ENCODE peak calls at places on chromosomes 2 and 18, in nine cellular contexts. One of them, this sample, is unnamed.
A peak's percentile ranks its signal among the peaks of the same experiment; 100 is the strongest.

GRCh38 chr18:55795101-55795669 is 207.2 kb upstream of the TCF4 start:
- DNase-seq in psoas muscle: no peak
- DNase-seq in uterus: no peak
- DNase-seq in mesendoderm: no peak
- DNase-seq in AG04449: no peak
- DNase-seq in AG09309: no peak
- DNase-seq in OCI-LY7: no peak
- DNase-seq in lower lobe of right lung: no peak
- DNase-seq in fibroblast of lung: no peak
- DNase-seq in this sample: no peak

GRCh38 chr2:1557467-1557820 is 144.2 kb downstream of the TPO start:
- DNase-seq in psoas muscle: no peak
- DNase-seq in uterus: no peak
- DNase-seq in mesendoderm: no peak
- DNase-seq in AG04449: no peak
- DNase-seq in AG09309: no peak
- DNase-seq in OCI-LY7: no peak
- DNase-seq in lower lobe of right lung: no peak
- DNase-seq in fibroblast of lung: no peak
- DNase-seq in this sample: no peak

GRCh38 chr2:201618744-201619654 is 24.3 kb downstream of the TMEM237 start:
- DNase-seq in psoas muscle: peak; percentile 83
- DNase-seq in uterus: peak; percentile 75
- DNase-seq in mesendoderm: no peak
- DNase-seq in AG04449: no peak
- DNase-seq in AG09309: no peak
- DNase-seq in OCI-LY7: no peak
- DNase-seq in lower lobe of right lung: peak; percentile 83
- DNase-seq in fibroblast of lung: peak; percentile 56
- DNase-seq in this sample: no peak

GRCh38 chr18:32391126-32391525 is 79.6 kb downstream of the GAREM1 start:
- DNase-seq in psoas muscle: no peak
- DNase-seq in uterus: no peak
- DNase-seq in mesendoderm: no peak
- DNase-seq in AG04449: no peak
- DNase-seq in AG09309: no peak
- DNase-seq in OCI-LY7: no peak
- DNase-seq in lower lobe of right lung: no peak
- DNase-seq in fibroblast of lung: no peak
- DNase-seq in this sample: no peak

GRCh38 chr2:161766334-161766733 is 142.1 kb downstream of the SLC4A10 start:
- DNase-seq in psoas muscle: no peak
- DNase-seq in uterus: no peak
- DNase-seq in mesendoderm: no peak
- DNase-seq in AG04449: no peak
- DNase-seq in AG09309: no peak
- DNase-seq in OCI-LY7: no peak
- DNase-seq in lower lobe of right lung: no peak
- DNase-seq in fibroblast of lung: no peak
- DNase-seq in this sample: no peak

GRCh38 chr2:237025090-237025865 is 60.4 kb upstream of the COPS8 start:
- DNase-seq in psoas muscle: peak; percentile 73
- DNase-seq in uterus: no peak
- DNase-seq in mesendoderm: no peak
- DNase-seq in AG04449: peak; percentile 54
- DNase-seq in AG09309: peak; percentile 42
- DNase-seq in OCI-LY7: no peak
- DNase-seq in lower lobe of right lung: peak; percentile 62
- DNase-seq in fibroblast of lung: peak; percentile 92
- DNase-seq in this sample: no peak

GRCh38 chr2:178796079-178796677 is 11.0 kb downstream of the TTN start:
- DNase-seq in psoas muscle: no peak
- DNase-seq in uterus: no peak
- DNase-seq in mesendoderm: no peak
- DNase-seq in AG04449: peak; percentile 5
- DNase-seq in AG09309: peak; percentile 21
- DNase-seq in OCI-LY7: peak; percentile 41
- DNase-seq in lower lobe of right lung: no peak
- DNase-seq in fibroblast of lung: peak; percentile 41
- DNase-seq in this sample: peak; percentile 37

GRCh38 chr2:99643824-99644787 is 154.3 kb upstream of the REV1 start:
- DNase-seq in psoas muscle: no peak
- DNase-seq in uterus: no peak
- DNase-seq in mesendoderm: no peak
- DNase-seq in AG04449: no peak
- DNase-seq in AG09309: no peak
- DNase-seq in OCI-LY7: no peak
- DNase-seq in lower lobe of right lung: no peak
- DNase-seq in fibroblast of lung: peak; percentile 79
- DNase-seq in this sample: no peak

GRCh38 chr2:10901160-10901559 is 10.6 kb upstream of the KCNF1 start:
- DNase-seq in psoas muscle: no peak
- DNase-seq in uterus: no peak
- DNase-seq in mesendoderm: no peak
- DNase-seq in AG04449: no peak
- DNase-seq in AG09309: no peak
- DNase-seq in OCI-LY7: no peak
- DNase-seq in lower lobe of right lung: no peak
- DNase-seq in fibroblast of lung: peak; percentile 39
- DNase-seq in this sample: no peak

GRCh38 chr2:127079358-127079920 is 27.5 kb downstream of the BIN1 start:
- DNase-seq in psoas muscle: peak; percentile 63
- DNase-seq in uterus: no peak
- DNase-seq in mesendoderm: no peak
- DNase-seq in AG04449: no peak
- DNase-seq in AG09309: no peak
- DNase-seq in OCI-LY7: no peak
- DNase-seq in lower lobe of right lung: no peak
- DNase-seq in fibroblast of lung: no peak
- DNase-seq in this sample: no peak

GRCh38 chr2:127081826-127082633 is 24.9 kb downstream of the BIN1 start:
- DNase-seq in psoas muscle: peak; percentile 88
- DNase-seq in uterus: peak; percentile 86
- DNase-seq in mesendoderm: no peak
- DNase-seq in AG04449: no peak
- DNase-seq in AG09309: no peak
- DNase-seq in OCI-LY7: peak; percentile 63
- DNase-seq in lower lobe of right lung: no peak
- DNase-seq in fibroblast of lung: no peak
- DNase-seq in this sample: peak; percentile 41

GRCh38 chr2:127078691-127079270 is 28.2 kb downstream of the BIN1 start:
- DNase-seq in psoas muscle: peak; percentile 66
- DNase-seq in uterus: no peak
- DNase-seq in mesendoderm: no peak
- DNase-seq in AG04449: no peak
- DNase-seq in AG09309: no peak
- DNase-seq in OCI-LY7: no peak
- DNase-seq in lower lobe of right lung: no peak
- DNase-seq in fibroblast of lung: no peak
- DNase-seq in this sample: no peak

GRCh38 chr2:127080941-127081769 is 25.8 kb downstream of the BIN1 start:
- DNase-seq in psoas muscle: peak; percentile 98
- DNase-seq in uterus: peak; percentile 47
- DNase-seq in mesendoderm: no peak
- DNase-seq in AG04449: no peak
- DNase-seq in AG09309: no peak
- DNase-seq in OCI-LY7: peak; percentile 19
- DNase-seq in lower lobe of right lung: peak; percentile 66
- DNase-seq in fibroblast of lung: peak; percentile 36
- DNase-seq in this sample: no peak

DNA sequence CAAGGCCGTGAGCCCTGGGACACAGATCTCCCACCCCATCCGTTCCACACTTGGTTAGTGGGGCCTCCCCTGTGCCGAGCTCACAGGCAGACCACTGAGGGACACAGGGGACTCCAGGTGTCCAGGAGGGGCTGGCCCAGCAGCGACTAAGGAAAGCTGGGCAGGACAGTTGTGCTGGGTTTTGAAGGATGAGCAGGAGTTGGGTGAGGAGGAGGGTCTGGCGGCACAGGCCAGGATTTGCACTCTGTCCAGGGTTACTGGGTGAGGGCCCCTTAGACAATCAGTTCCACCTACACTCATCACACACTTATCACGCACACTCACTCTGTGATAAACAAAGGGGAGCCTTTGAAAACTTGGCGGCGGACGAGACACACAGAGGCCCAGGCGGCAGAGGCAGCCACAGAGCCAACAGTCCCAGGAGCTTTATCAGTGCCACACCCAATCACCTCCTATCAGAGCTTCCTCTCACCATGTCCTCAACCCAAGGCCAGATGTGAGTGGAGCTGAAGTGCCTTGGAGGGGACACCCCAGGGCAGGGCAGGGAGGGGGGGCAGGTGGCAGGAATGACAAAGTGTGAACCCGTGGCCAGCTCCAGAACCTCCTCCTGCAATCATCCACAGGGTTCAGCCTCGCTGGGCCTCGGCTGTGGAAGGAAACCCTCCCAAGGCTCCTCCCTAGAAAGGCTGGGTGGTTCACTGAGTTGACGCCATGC is 26.6 kb downstream of the BIN1 start:
- DNase-seq in psoas muscle: no peak
- DNase-seq in uterus: no peak
- DNase-seq in mesendoderm: peak; percentile 65
- DNase-seq in AG04449: no peak
- DNase-seq in AG09309: no peak
- DNase-seq in OCI-LY7: no peak
- DNase-seq in lower lobe of right lung: no peak
- DNase-seq in fibroblast of lung: no peak
- DNase-seq in this sample: no peak
- H3K4me3 ChIP-seq in psoas muscle: peak overlapping the region; percentile 54
- H3K4me3 ChIP-seq in uterus: no peak overlapping the region
- H3K4me3 ChIP-seq in mesendoderm: no peak overlapping the region
- H3K4me3 ChIP-seq in AG04449: no peak overlapping the region
- H3K4me3 ChIP-seq in AG09309: no peak overlapping the region
- H3K4me3 ChIP-seq in OCI-LY7: no peak overlapping the region
- H3K4me3 ChIP-seq in lower lobe of right lung: peak overlapping the region; percentile 39
- H3K4me3 ChIP-seq in fibroblast of lung: no peak overlapping the region
- H3K4me3 ChIP-seq in this sample: no peak overlapping the region

GRCh38 chr2:238879621-238880377 is 31.9 kb downstream of the TWIST2 start:
- DNase-seq in psoas muscle: no peak
- DNase-seq in uterus: no peak
- DNase-seq in mesendoderm: no peak
- DNase-seq in AG04449: no peak
- DNase-seq in AG09309: no peak
- DNase-seq in OCI-LY7: no peak
- DNase-seq in lower lobe of right lung: no peak
- DNase-seq in fibroblast of lung: no peak
- DNase-seq in this sample: no peak
- H3K4me3 ChIP-seq in psoas muscle: no peak overlapping the region
- H3K4me3 ChIP-seq in uterus: no peak overlapping the region
- H3K4me3 ChIP-seq in mesendoderm: no peak overlapping the region
- H3K4me3 ChIP-seq in AG04449: no peak overlapping the region
- H3K4me3 ChIP-seq in AG09309: no peak overlapping the region
- H3K4me3 ChIP-seq in OCI-LY7: no peak overlapping the region
- H3K4me3 ChIP-seq in lower lobe of right lung: no peak overlapping the region
- H3K4me3 ChIP-seq in fibroblast of lung: no peak overlapping the region
- H3K4me3 ChIP-seq in this sample: no peak overlapping the region

DNA sequence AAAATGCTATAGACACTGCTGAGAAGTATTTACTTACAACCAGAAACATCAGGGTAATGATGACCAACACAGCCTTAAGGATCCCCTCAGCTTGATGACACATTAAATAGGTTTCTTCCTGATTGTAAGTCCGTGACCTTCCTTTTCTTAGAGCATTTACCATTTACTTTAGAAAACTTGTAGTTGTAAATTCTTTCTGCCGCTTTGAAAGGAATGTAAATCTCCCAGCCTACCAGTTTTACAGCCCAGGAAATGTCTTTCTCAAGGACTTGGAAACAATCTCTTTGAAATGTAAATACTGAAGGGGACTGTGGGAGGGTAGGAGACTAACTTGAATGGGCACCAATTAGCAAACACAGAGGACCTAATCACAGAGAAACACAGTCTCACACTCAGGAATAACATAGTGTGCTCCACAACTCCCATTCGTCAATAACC is 278.6 kb downstream of the DSC3 start:
- DNase-seq in psoas muscle: no peak
- DNase-seq in uterus: no peak
- DNase-seq in mesendoderm: peak; percentile 97
- DNase-seq in AG04449: no peak
- DNase-seq in AG09309: no peak
- DNase-seq in OCI-LY7: no peak
- DNase-seq in lower lobe of right lung: no peak
- DNase-seq in fibroblast of lung: no peak
- DNase-seq in this sample: no peak
- H3K4me3 ChIP-seq in psoas muscle: no peak overlapping the region
- H3K4me3 ChIP-seq in uterus: no peak overlapping the region
- H3K4me3 ChIP-seq in mesendoderm: no peak overlapping the region
- H3K4me3 ChIP-seq in AG04449: no peak overlapping the region
- H3K4me3 ChIP-seq in AG09309: no peak overlapping the region
- H3K4me3 ChIP-seq in OCI-LY7: no peak overlapping the region
- H3K4me3 ChIP-seq in lower lobe of right lung: no peak overlapping the region
- H3K4me3 ChIP-seq in fibroblast of lung: no peak overlapping the region
- H3K4me3 ChIP-seq in this sample: no peak overlapping the region

GRCh38 chr2:98367721-98368120 is 21.5 kb downstream of the CNGA3 start:
- DNase-seq in psoas muscle: no peak
- DNase-seq in uterus: no peak
- DNase-seq in mesendoderm: no peak
- DNase-seq in AG04449: no peak
- DNase-seq in AG09309: no peak
- DNase-seq in OCI-LY7: no peak
- DNase-seq in lower lobe of right lung: no peak
- DNase-seq in fibroblast of lung: no peak
- DNase-seq in this sample: no peak

GRCh38 chr2:98372121-98372520 is 25.9 kb downstream of the CNGA3 start:
- DNase-seq in psoas muscle: no peak
- DNase-seq in uterus: no peak
- DNase-seq in mesendoderm: peak; percentile 76
- DNase-seq in AG04449: no peak
- DNase-seq in AG09309: no peak
- DNase-seq in OCI-LY7: no peak
- DNase-seq in lower lobe of right lung: no peak
- DNase-seq in fibroblast of lung: no peak
- DNase-seq in this sample: no peak

GRCh38 chr2:98374286-98374685 is 28.0 kb downstream of the CNGA3 start:
- DNase-seq in psoas muscle: no peak
- DNase-seq in uterus: no peak
- DNase-seq in mesendoderm: no peak
- DNase-seq in AG04449: no peak
- DNase-seq in AG09309: no peak
- DNase-seq in OCI-LY7: no peak
- DNase-seq in lower lobe of right lung: no peak
- DNase-seq in fibroblast of lung: no peak
- DNase-seq in this sample: no peak

GRCh38 chr2:98372579-98372978 is 26.3 kb downstream of the CNGA3 start:
- DNase-seq in psoas muscle: no peak
- DNase-seq in uterus: no peak
- DNase-seq in mesendoderm: no peak
- DNase-seq in AG04449: no peak
- DNase-seq in AG09309: no peak
- DNase-seq in OCI-LY7: no peak
- DNase-seq in lower lobe of right lung: no peak
- DNase-seq in fibroblast of lung: no peak
- DNase-seq in this sample: no peak

DNA sequence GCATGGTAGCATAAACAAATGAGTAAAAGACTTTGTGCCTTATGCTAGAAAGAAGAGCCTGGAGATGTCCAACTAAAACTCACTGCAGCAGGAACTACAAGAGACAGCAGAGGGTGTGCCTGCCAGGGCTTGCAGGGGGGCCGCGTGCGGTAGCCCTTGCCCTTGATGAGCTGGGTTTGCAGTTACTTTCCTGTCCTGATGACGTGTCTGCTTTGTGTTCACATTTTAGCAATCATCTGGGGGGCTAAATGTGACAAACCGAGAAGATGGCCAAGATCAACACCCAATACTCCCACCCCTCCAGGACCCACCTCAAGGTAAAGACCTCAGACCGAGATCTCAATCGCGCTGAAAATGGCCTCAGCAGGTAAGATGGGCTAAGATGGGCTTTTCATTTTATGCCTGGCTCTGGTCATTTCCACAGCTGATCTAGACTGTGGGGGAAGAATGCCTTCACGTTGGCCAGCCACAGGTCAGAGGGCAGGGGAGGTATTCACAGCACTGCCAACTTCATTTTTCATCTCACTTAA is 23.5 kb downstream of the CNGA3 start:
- DNase-seq in psoas muscle: no peak
- DNase-seq in uterus: no peak
- DNase-seq in mesendoderm: no peak
- DNase-seq in AG04449: no peak
- DNase-seq in AG09309: no peak
- DNase-seq in OCI-LY7: no peak
- DNase-seq in lower lobe of right lung: no peak
- DNase-seq in fibroblast of lung: no peak
- DNase-seq in this sample: no peak
- H3K4me3 ChIP-seq in psoas muscle: no peak overlapping the region
- H3K4me3 ChIP-seq in uterus: no peak overlapping the region
- H3K4me3 ChIP-seq in mesendoderm: no peak overlapping the region
- H3K4me3 ChIP-seq in AG04449: no peak overlapping the region
- H3K4me3 ChIP-seq in AG09309: no peak overlapping the region
- H3K4me3 ChIP-seq in OCI-LY7: no peak overlapping the region
- H3K4me3 ChIP-seq in lower lobe of right lung: no peak overlapping the region
- H3K4me3 ChIP-seq in fibroblast of lung: no peak overlapping the region
- H3K4me3 ChIP-seq in this sample: no peak overlapping the region

This sample was measured in Jurkat, Clone E6-1.